ENCODE peak calls at places on chromosome 4, in ten cellular contexts. One of them, this sample, is unnamed.

GRCh38 chr4:3708103-3708510 is 58.1 kb upstream of the ADRA2C start:
- DNase-seq in NCI-H774: no peak
- DNase-seq in cardiac fibroblast: peak
- DNase-seq in fibroblast of pulmonary artery: no peak
- DNase-seq in amygdala: no peak
- DNase-seq in GM13976: peak
- DNase-seq in iris pigment epithelial cell: no peak
- DNase-seq in nephron progenitor cell: peak
- DNase-seq in activated CD4-positive, alpha-beta T cell treated with anti-CD3 and anti-CD28 coated beads, Interleukin-2, amount 50 U/mL, for 24 hours: no peak
- DNase-seq in ovary: no peak
- DNase-seq in this sample: no peak

GRCh38 chr4:30269850-30270249 is 450.3 kb upstream of the PCDH7 start:
- DNase-seq in NCI-H774: no peak
- DNase-seq in cardiac fibroblast: no peak
- DNase-seq in fibroblast of pulmonary artery: peak
- DNase-seq in amygdala: no peak
- DNase-seq in GM13976: no peak
- DNase-seq in iris pigment epithelial cell: no peak
- DNase-seq in nephron progenitor cell: no peak
- DNase-seq in activated CD4-positive, alpha-beta T cell treated with anti-CD3 and anti-CD28 coated beads, Interleukin-2, amount 50 U/mL, for 24 hours: no peak
- DNase-seq in ovary: no peak
- DNase-seq in this sample: no peak

GRCh38 chr4:120517966-120518365 is 404.6 kb downstream of the PRDM5 start:
- DNase-seq in NCI-H774: no peak
- DNase-seq in cardiac fibroblast: peak
- DNase-seq in fibroblast of pulmonary artery: peak
- DNase-seq in amygdala: no peak
- DNase-seq in GM13976: no peak
- DNase-seq in iris pigment epithelial cell: peak
- DNase-seq in nephron progenitor cell: no peak
- DNase-seq in activated CD4-positive, alpha-beta T cell treated with anti-CD3 and anti-CD28 coated beads, Interleukin-2, amount 50 U/mL, for 24 hours: no peak
- DNase-seq in ovary: peak
- DNase-seq in this sample: no peak

GRCh38 chr4:175273995-175274753 is 356.0 kb downstream of the ADAM29 start:
- DNase-seq in NCI-H774: no peak
- DNase-seq in cardiac fibroblast: no peak
- DNase-seq in fibroblast of pulmonary artery: peak
- DNase-seq in amygdala: no peak
- DNase-seq in GM13976: no peak
- DNase-seq in iris pigment epithelial cell: peak
- DNase-seq in nephron progenitor cell: no peak
- DNase-seq in activated CD4-positive, alpha-beta T cell treated with anti-CD3 and anti-CD28 coated beads, Interleukin-2, amount 50 U/mL, for 24 hours: no peak
- DNase-seq in ovary: no peak
- DNase-seq in this sample: no peak

GRCh38 chr4:48756689-48757220 is 23.3 kb downstream of the FRYL start:
- DNase-seq in NCI-H774: no peak
- DNase-seq in cardiac fibroblast: no peak
- DNase-seq in fibroblast of pulmonary artery: no peak
- DNase-seq in amygdala: no peak
- DNase-seq in GM13976: no peak
- DNase-seq in iris pigment epithelial cell: peak
- DNase-seq in nephron progenitor cell: no peak
- DNase-seq in activated CD4-positive, alpha-beta T cell treated with anti-CD3 and anti-CD28 coated beads, Interleukin-2, amount 50 U/mL, for 24 hours: no peak
- DNase-seq in ovary: no peak
- DNase-seq in this sample: no peak

GRCh38 chr4:145130788-145131398 is 32.8 kb downstream of the ABCE1 start:
- DNase-seq in NCI-H774: no peak
- DNase-seq in cardiac fibroblast: peak
- DNase-seq in fibroblast of pulmonary artery: peak
- DNase-seq in amygdala: no peak
- DNase-seq in GM13976: no peak
- DNase-seq in iris pigment epithelial cell: peak
- DNase-seq in nephron progenitor cell: no peak
- DNase-seq in activated CD4-positive, alpha-beta T cell treated with anti-CD3 and anti-CD28 coated beads, Interleukin-2, amount 50 U/mL, for 24 hours: no peak
- DNase-seq in ovary: no peak
- DNase-seq in this sample: no peak

GRCh38 chr4:95129708-95130343 is 372.1 kb downstream of the BMPR1B start:
- DNase-seq in NCI-H774: no peak
- DNase-seq in cardiac fibroblast: peak
- DNase-seq in fibroblast of pulmonary artery: peak
- DNase-seq in amygdala: no peak
- DNase-seq in GM13976: no peak
- DNase-seq in iris pigment epithelial cell: peak
- DNase-seq in nephron progenitor cell: no peak
- DNase-seq in activated CD4-positive, alpha-beta T cell treated with anti-CD3 and anti-CD28 coated beads, Interleukin-2, amount 50 U/mL, for 24 hours: no peak
- DNase-seq in ovary: no peak
- DNase-seq in this sample: no peak

GRCh38 chr4:33911951-33912350 is 2332.4 kb downstream of the ARAP2 start:
- DNase-seq in NCI-H774: no peak
- DNase-seq in cardiac fibroblast: peak
- DNase-seq in fibroblast of pulmonary artery: peak
- DNase-seq in amygdala: no peak
- DNase-seq in GM13976: no peak
- DNase-seq in iris pigment epithelial cell: no peak
- DNase-seq in nephron progenitor cell: no peak
- DNase-seq in activated CD4-positive, alpha-beta T cell treated with anti-CD3 and anti-CD28 coated beads, Interleukin-2, amount 50 U/mL, for 24 hours: no peak
- DNase-seq in ovary: no peak
- DNase-seq in this sample: no peak

GRCh38 chr4:66048861-66049260 is 378.6 kb upstream of the EPHA5 start:
- DNase-seq in NCI-H774: no peak
- DNase-seq in cardiac fibroblast: peak
- DNase-seq in fibroblast of pulmonary artery: peak
- DNase-seq in amygdala: no peak
- DNase-seq in GM13976: no peak
- DNase-seq in iris pigment epithelial cell: no peak
- DNase-seq in nephron progenitor cell: no peak
- DNase-seq in activated CD4-positive, alpha-beta T cell treated with anti-CD3 and anti-CD28 coated beads, Interleukin-2, amount 50 U/mL, for 24 hours: no peak
- DNase-seq in ovary: no peak
- DNase-seq in this sample: no peak

GRCh38 chr4:4488405-4489404 is 53.1 kb downstream of the STX18 start:
- DNase-seq in NCI-H774: peak
- DNase-seq in cardiac fibroblast: peak
- DNase-seq in fibroblast of pulmonary artery: peak
- DNase-seq in amygdala: no peak
- DNase-seq in GM13976: peak
- DNase-seq in iris pigment epithelial cell: peak
- DNase-seq in nephron progenitor cell: peak
- DNase-seq in activated CD4-positive, alpha-beta T cell treated with anti-CD3 and anti-CD28 coated beads, Interleukin-2, amount 50 U/mL, for 24 hours: peak
- DNase-seq in ovary: peak
- DNase-seq in this sample: no peak

GRCh38 chr4:69156913-69157312 is 57.6 kb downstream of the UGT2B11 start:
- DNase-seq in NCI-H774: no peak
- DNase-seq in cardiac fibroblast: peak
- DNase-seq in fibroblast of pulmonary artery: peak
- DNase-seq in amygdala: no peak
- DNase-seq in GM13976: no peak
- DNase-seq in iris pigment epithelial cell: peak
- DNase-seq in nephron progenitor cell: peak
- DNase-seq in activated CD4-positive, alpha-beta T cell treated with anti-CD3 and anti-CD28 coated beads, Interleukin-2, amount 50 U/mL, for 24 hours: no peak
- DNase-seq in ovary: no peak
- DNase-seq in this sample: no peak

This sample was measured in NCI-H748 treated with DMSO at 0.1 percent for 48 hours.